ENCODE peak calls at places on chromosome 11, in five cellular contexts. A is HEK293T, U is KG1, G is GM12865, V is neural crest cell. S is an unnamed sample.

GRCh38 chr11:17951685-17952388 is 61.0 kb downstream of the SERGEF start:
- DNase-seq in A (no peak), U (no peak), G (no peak), V (no peak), S (no peak)

GRCh38 chr11:134846776-134847722 is 435.0 kb upstream of the B3GAT1 start:
- DNase-seq in A (no peak), U (no peak), G (no peak), V (no peak), S (no peak)

GRCh38 chr11:68753300-68753699 is 2.0 kb upstream of the TESMIN start:
- DNase-seq in A (no peak), U (no peak), G (no peak), V (no peak), S (no peak)

GRCh38 chr11:1307998-1308744 is 1.3 kb downstream of the TOLLIP start:
- DNase-seq in A (no peak), U (no peak), G (no peak), V (no peak), S (no peak)

GRCh38 chr11:57359896-57360690 is 20.9 kb downstream of the PRG3 start:
- DNase-seq in A (no peak), U (no peak), G (no peak), V (no peak), S (no peak)

GRCh38 chr11:74870485-74870884 is 78.4 kb downstream of the XRRA1 start:
- DNase-seq in A (peak), U (no peak), G (peak), V (no peak), S (no peak)

GRCh38 chr11:62546937-62547625 is 475 bp upstream of the AHNAK start:
- DNase-seq in A (no peak), U (no peak), G (no peak), V (no peak), S (peak)

GRCh38 chr11:93268287-93269040 is 62.1 kb upstream of the DEUP1 start:
- DNase-seq in A (no peak), U (no peak), G (no peak), V (no peak), S (no peak)

GRCh38 chr11:76629133-76629852 is 41.3 kb downstream of the LRRC32 start:
- DNase-seq in A (no peak), U (no peak), G (no peak), V (no peak), S (no peak)

GRCh38 chr11:43358308-43358669 is 431 bp upstream of the TTC17 start:
- DNase-seq in A (no peak), U (no peak), G (no peak), V (no peak), S (no peak)

GRCh38 chr11:126140932-126141291 is 70.5 kb downstream of the RPUSD4 start:
- DNase-seq in A (no peak), U (no peak), G (no peak), V (no peak), S (no peak)

GRCh38 chr11:110468095-110468494 is 38.3 kb downstream of the FDX1 start:
- DNase-seq in A (no peak), U (no peak), G (no peak), V (no peak), S (no peak)

GRCh38 chr11:74022541-74022940 is 13.7 kb upstream of the UCP3 start:
- DNase-seq in A (no peak), U (no peak), G (no peak), V (no peak), S (no peak)

GRCh38 chr11:10301656-10302293 is 3.1 kb upstream of the ADM start:
- DNase-seq in A (no peak), U (no peak), G (no peak), V (no peak), S (no peak)

GRCh38 chr11:67287355-67288197 is 1.5 kb upstream of the ANKRD13D start:
- DNase-seq in A (no peak), U (no peak), G (no peak), V (no peak), S (no peak)

GRCh38 chr11:1198766-1199688 is 23.8 kb upstream of the MUC5B start:
- DNase-seq in A (no peak), U (no peak), G (no peak), V (no peak), S (no peak)

GRCh38 chr11:17803751-17804334 is 69.3 kb downstream of the KCNC1 start:
- DNase-seq in A (no peak), U (no peak), G (no peak), V (no peak), S (no peak)

GRCh38 chr11:61610905-61611304 is 30.0 kb upstream of the SYT7 start:
- DNase-seq in A (no peak), U (no peak), G (no peak), V (no peak), S (no peak)

GRCh38 chr11:85918910-85919794 is 64.0 kb downstream of the CCDC83 start:
- DNase-seq in A (peak), U (no peak), G (no peak), V (no peak), S (no peak)

GRCh38 chr11:76735218-76735480 is 48.0 kb upstream of the TSKU start:
- DNase-seq in A (no peak), U (no peak), G (no peak), V (no peak), S (no peak)

GRCh38 chr11:72306186-72306585 is 62.2 kb upstream of the PHOX2A start:
- DNase-seq in A (no peak), U (no peak), G (no peak), V (no peak), S (no peak)

S was measured in GM10248.